ENCODE peak calls at places on chromosome 17, in six cellular contexts. E is Right ventricle myocardium inferior; Z is amniotic epithelial cell; H is activated naive CD4-positive, alpha-beta T cell; O is T-helper 2 cell; N is erythroblast. Y is an unnamed sample.

GRCh38 chr17:79372470-79373238 is 238.2 kb downstream of the RBFOX3 start:
- DNase-seq in E (no peak), Z (no peak), H (no peak), O (no peak), N (no peak), Y (no peak)

GRCh38 chr17:41738801-41739112 is 4.3 kb upstream of the HAP1 start:
- DNase-seq in E (no peak), Z (no peak), H (no peak), O (no peak), N (no peak), Y (no peak)

GRCh38 chr17:16050844-16051243 is 51.2 kb downstream of the TTC19 start:
- DNase-seq in E (no peak), Z (no peak), H (no peak), O (no peak), N (no peak), Y (no peak)

GRCh38 chr17:55601874-55602364 is 90.7 kb upstream of the SMIM36 start:
- DNase-seq in E (no peak), Z (peak), H (no peak), O (peak), N (peak), Y (peak)

GRCh38 chr17:79830763-79831366 is 8.4 kb downstream of the CBX4 start:
- DNase-seq in E (no peak), Z (no peak), H (no peak), O (no peak), N (no peak), Y (no peak)

GRCh38 chr17:18139092-18139491 is 30.5 kb downstream of the MYO15A start:
- DNase-seq in E (no peak), Z (no peak), H (no peak), O (no peak), N (no peak), Y (no peak)

GRCh38 chr17:76341301-76341700 is 12.4 kb downstream of the PRPSAP1 start:
- DNase-seq in E (no peak), Z (no peak), H (no peak), O (no peak), N (no peak), Y (no peak)

GRCh38 chr17:76441681-76442340 is 11.1 kb downstream of the UBE2O start:
- DNase-seq in E (no peak), Z (no peak), H (no peak), O (no peak), N (peak), Y (no peak)

GRCh38 chr17:48442819-48443218 is 12.8 kb upstream of the SKAP1 start:
- DNase-seq in E (no peak), Z (no peak), H (no peak), O (peak), N (no peak), Y (no peak)

GRCh38 chr17:65544658-65545057 is 16.8 kb downstream of the AXIN2 start:
- DNase-seq in E (no peak), Z (no peak), H (no peak), O (no peak), N (no peak), Y (no peak)

GRCh38 chr17:46179375-46179999 is 13.7 kb downstream of the KANSL1 start:
- DNase-seq in E (no peak), Z (no peak), H (no peak), O (no peak), N (no peak), Y (no peak)

GRCh38 chr17:16463341-16464000 is 28.5 kb downstream of the LRRC75A start:
- DNase-seq in E (no peak), Z (peak), H (no peak), O (no peak), N (peak), Y (no peak)

GRCh38 chr17:3799181-3799627 is 1.8 kb downstream of the ITGAE start:
- DNase-seq in E (no peak), Z (no peak), H (no peak), O (no peak), N (no peak), Y (no peak)

GRCh38 chr17:2566056-2566455 is 27.4 kb upstream of the PAFAH1B1 start:
- DNase-seq in E (no peak), Z (no peak), H (no peak), O (no peak), N (no peak), Y (no peak)

GRCh38 chr17:63821809-63822208 is 5.4 kb upstream of the PSMC5 start:
- DNase-seq in E (no peak), Z (no peak), H (no peak), O (no peak), N (no peak), Y (no peak)

GRCh38 chr17:40448213-40448638 is 5.0 kb downstream of the IGFBP4 start:
- DNase-seq in E (no peak), Z (no peak), H (no peak), O (no peak), N (no peak), Y (peak)

GRCh38 chr17:16406742-16407674 is 8.4 kb upstream of the TRPV2 start:
- DNase-seq in E (peak), Z (no peak), H (no peak), O (no peak), N (peak), Y (no peak)

GRCh38 chr17:30808785-30809286 is 15.7 kb downstream of the CRLF3 start:
- DNase-seq in E (no peak), Z (no peak), H (no peak), O (peak), N (no peak), Y (peak)

GRCh38 chr17:10618202-10618635 is 38.9 kb downstream of the MYH3 start:
- DNase-seq in E (no peak), Z (peak), H (peak), O (peak), N (peak), Y (peak)

GRCh38 chr17:68288804-68289203 is 2.1 kb downstream of the SLC16A6 start:
- DNase-seq in E (no peak), Z (no peak), H (no peak), O (peak), N (peak), Y (peak)

GRCh38 chr17:46916211-46916610 is 6.7 kb upstream of the GOSR2 start:
- DNase-seq in E (no peak), Z (peak), H (no peak), O (no peak), N (no peak), Y (peak)

GRCh38 chr17:72587156-72587555 is 466.3 kb downstream of the SOX9 start:
- DNase-seq in E (no peak), Z (no peak), H (no peak), O (no peak), N (no peak), Y (peak)

GRCh38 chr17:60506312-60506711 is 19.7 kb downstream of the APPBP2 start:
- DNase-seq in E (no peak), Z (peak), H (no peak), O (peak), N (no peak), Y (peak)

GRCh38 chr17:48483004-48483403 is 47.8 kb downstream of the HOXB1 start:
- DNase-seq in E (no peak), Z (no peak), H (no peak), O (no peak), N (no peak), Y (no peak)

Y was measured in choroid plexus epithelial cell.